ENCODE peak calls at places on chromosomes 12 and 14, in ten cellular contexts. U, D, J, P, O, F, B, M, K and W are unnamed samples.
A peak's percentile ranks its signal among the peaks of the same experiment; 100 is the strongest.

GRCh38 chr14:102140027-102140749 is 491 bp downstream of the WDR20 start:
- DNase-seq in U (peak; percentile 16), D (peak; percentile 41), J (peak; percentile 49), P (peak; percentile 29), O (peak; percentile 69), F (peak; percentile 30), B (peak; percentile 79), M (no peak), K (peak; percentile 64), W (peak; percentile 65)

GRCh38 chr12:27972721-27973120 is at the start of gene PTHLH:
- DNase-seq in U (no peak), D (no peak), J (no peak), P (no peak), O (peak; percentile 8), F (no peak), B (no peak), M (no peak), K (no peak), W (no peak)

GRCh38 chr12:24034160-24034559 is 84.7 kb upstream of the SOX5 start:
- DNase-seq in U (no peak), D (no peak), J (no peak), P (peak; percentile 40), O (no peak), F (no peak), B (no peak), M (no peak), K (no peak), W (no peak)

GRCh38 chr12:121628037-121628436 is 1.7 kb downstream of the ORAI1 start:
- DNase-seq in U (no peak), D (peak; percentile 34), J (no peak), P (peak; percentile 20), O (no peak), F (no peak), B (no peak), M (no peak), K (peak; percentile 71), W (peak; percentile 73)

GRCh38 chr14:66070542-66071319 is 415.4 kb upstream of the CCDC196 start:
- DNase-seq in U (peak; percentile 16), D (peak; percentile 62), J (peak; percentile 31), P (no peak), O (peak; percentile 29), F (peak; percentile 83), B (no peak), M (peak; percentile 24), K (peak; percentile 75), W (peak; percentile 70)

GRCh38 chr12:60168441-60168840 is 572.6 kb downstream of the SLC16A7 start:
- DNase-seq in U (peak; percentile 73), D (no peak), J (no peak), P (no peak), O (no peak), F (no peak), B (no peak), M (no peak), K (no peak), W (no peak)

GRCh38 chr12:96248532-96248931 is 54.4 kb downstream of the ELK3 start:
- DNase-seq in U (no peak), D (no peak), J (no peak), P (no peak), O (no peak), F (no peak), B (no peak), M (no peak), K (no peak), W (no peak)

GRCh38 chr12:49868952-49869815 is 26.3 kb upstream of the BCDIN3D start:
- DNase-seq in U (peak; percentile 22), D (peak; percentile 83), J (no peak), P (peak; percentile 98), O (peak; percentile 69), F (peak; percentile 28), B (peak; percentile 90), M (no peak), K (peak; percentile 71), W (peak; percentile 61)

GRCh38 chr14:22549304-22549962 is 39.6 kb downstream of the DAD1 start:
- DNase-seq in U (no peak), D (no peak), J (no peak), P (no peak), O (no peak), F (no peak), B (no peak), M (no peak), K (no peak), W (no peak)

GRCh38 chr14:22551597-22551982 is 37.4 kb downstream of the DAD1 start:
- DNase-seq in U (no peak), D (no peak), J (no peak), P (no peak), O (no peak), F (no peak), B (no peak), M (no peak), K (no peak), W (no peak)

GRCh38 chr14:22547948-22548750 is 40.9 kb downstream of the DAD1 start:
- DNase-seq in U (no peak), D (no peak), J (no peak), P (no peak), O (no peak), F (no peak), B (no peak), M (no peak), K (no peak), W (no peak)

GRCh38 chr14:22552001-22552826 is 36.8 kb downstream of the DAD1 start:
- DNase-seq in U (no peak), D (no peak), J (no peak), P (no peak), O (no peak), F (no peak), B (no peak), M (no peak), K (no peak), W (no peak)

GRCh38 chr14:22549981-22550670 is 38.9 kb downstream of the DAD1 start:
- DNase-seq in U (no peak), D (no peak), J (no peak), P (peak; percentile 81), O (no peak), F (no peak), B (no peak), M (no peak), K (peak; percentile 65), W (no peak)
- H3K27ac ChIP-seq in U (no peak overlapping the region), D (peak overlapping the region; percentile 25), J (no peak overlapping the region), P (no peak overlapping the region), O (no peak overlapping the region), F (no peak overlapping the region), B (no peak overlapping the region), M (no peak overlapping the region), K (peak overlapping the region; percentile 86), W (peak overlapping the region; percentile 53)

GRCh38 chr12:124480469-124481256 is 86.7 kb downstream of the NCOR2 start:
- DNase-seq in U (peak; percentile 60), D (peak; percentile 69), J (peak; percentile 63), P (peak; percentile 74), O (peak; percentile 35), F (no peak), B (no peak), M (peak; percentile 81), K (peak; percentile 75), W (peak; percentile 72)

GRCh38 chr12:124477109-124477915 is 90.1 kb downstream of the NCOR2 start:
- DNase-seq in U (no peak), D (no peak), J (no peak), P (no peak), O (no peak), F (no peak), B (no peak), M (no peak), K (no peak), W (no peak)

GRCh38 chr12:124478985-124479645 is 88.3 kb downstream of the NCOR2 start:
- DNase-seq in U (peak; percentile 31), D (no peak), J (no peak), P (no peak), O (no peak), F (no peak), B (no peak), M (no peak), K (no peak), W (no peak)

GRCh38 chr12:124479680-124480468 is 87.5 kb downstream of the NCOR2 start:
- DNase-seq in U (no peak), D (no peak), J (no peak), P (no peak), O (no peak), F (no peak), B (no peak), M (no peak), K (peak; percentile 62), W (no peak)

DNA sequence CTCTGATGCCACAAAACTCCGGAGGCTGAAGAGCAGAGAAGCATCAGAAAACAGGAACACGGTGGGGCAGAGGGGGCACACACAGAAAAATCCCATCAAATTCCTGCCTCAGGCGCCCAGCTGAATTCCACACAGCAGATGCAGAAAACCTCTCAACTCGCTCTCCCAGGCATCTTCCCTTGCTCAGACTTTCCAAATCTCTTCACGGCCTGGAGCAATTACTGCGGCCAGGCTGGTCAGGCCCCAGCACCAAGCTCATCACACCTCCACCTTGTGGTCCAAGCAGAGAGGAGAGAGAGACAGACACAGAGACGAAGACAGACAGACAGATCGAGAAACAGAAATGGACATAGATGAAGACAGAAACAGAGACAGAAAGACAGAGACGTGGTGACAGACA is 89.0 kb downstream of the NCOR2 start:
- DNase-seq in U (no peak), D (no peak), J (no peak), P (no peak), O (no peak), F (no peak), B (no peak), M (no peak), K (no peak), W (no peak)
- H3K27ac ChIP-seq in U (no peak overlapping the region), D (no peak overlapping the region), J (no peak overlapping the region), P (no peak overlapping the region), O (no peak overlapping the region), F (no peak overlapping the region), B (no peak overlapping the region), M (no peak overlapping the region), K (no peak overlapping the region), W (no peak overlapping the region)

GRCh38 chr12:92554316-92554905 is 148.4 kb upstream of the PLEKHG7 start:
- DNase-seq in U (no peak), D (no peak), J (no peak), P (no peak), O (no peak), F (no peak), B (no peak), M (no peak), K (no peak), W (no peak)
- H3K27ac ChIP-seq in U (peak overlapping the region; percentile 41), D (peak overlapping the region; percentile 62), J (peak overlapping the region; percentile 82), P (no peak overlapping the region), O (no peak overlapping the region), F (no peak overlapping the region), B (no peak overlapping the region), M (peak overlapping the region; percentile 49), K (peak overlapping the region; percentile 57), W (no peak overlapping the region)

GRCh38 chr12:75364918-75365317 is 26.0 kb upstream of the GLIPR1L2 start:
- DNase-seq in U (no peak), D (no peak), J (no peak), P (no peak), O (peak; percentile 32), F (no peak), B (no peak), M (no peak), K (no peak), W (no peak)

GRCh38 chr12:75361408-75361807 is 26.9 kb downstream of the GLIPR1L1 start:
- DNase-seq in U (no peak), D (no peak), J (no peak), P (no peak), O (no peak), F (no peak), B (no peak), M (peak; percentile 11), K (no peak), W (no peak)

GRCh38 chr12:75366629-75367028 is 24.3 kb upstream of the GLIPR1L2 start:
- DNase-seq in U (no peak), D (no peak), J (no peak), P (peak; percentile 73), O (peak; percentile 17), F (no peak), B (no peak), M (no peak), K (no peak), W (no peak)

DNA sequence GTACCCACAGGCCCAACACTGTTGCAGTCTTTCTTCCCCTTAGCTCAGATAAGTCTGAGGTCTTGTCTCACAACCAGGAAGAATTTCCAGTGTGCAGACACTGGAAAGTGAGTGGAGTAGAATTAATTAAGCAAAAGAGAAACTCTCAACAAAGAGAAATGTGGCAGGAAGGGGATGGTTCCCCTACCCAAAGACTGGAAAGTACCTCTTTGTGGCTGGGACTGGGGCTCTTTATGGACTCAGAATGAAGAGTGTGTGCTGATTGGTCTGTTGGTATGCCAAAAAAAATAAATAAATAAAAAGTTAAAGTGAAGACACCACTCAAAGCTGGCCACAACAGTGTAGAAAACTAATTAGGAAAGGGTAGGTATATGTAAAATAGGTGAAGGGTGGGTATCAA is 26.4 kb downstream of the GLIPR1L1 start:
- DNase-seq in U (no peak), D (no peak), J (no peak), P (no peak), O (no peak), F (no peak), B (no peak), M (peak; percentile 54), K (no peak), W (no peak)
- H3K27ac ChIP-seq in U (no peak overlapping the region), D (no peak overlapping the region), J (no peak overlapping the region), P (no peak overlapping the region), O (no peak overlapping the region), F (no peak overlapping the region), B (no peak overlapping the region), M (peak overlapping the region; percentile 4), K (no peak overlapping the region), W (no peak overlapping the region)